ENCODE peak calls at places on chromosomes 7 and 10, in eight cellular contexts. U is neural progenitor cell; S is upper lobe of right lung; F is CD8-positive, alpha-beta T cell; V is ovary; T is hepatocyte; I is PC-3; O is left lung. H is an unnamed sample.
A peak's percentile ranks its signal among the peaks of the same experiment; 100 is the strongest.

GRCh38 chr10:114551310-114551972 is 106.6 kb downstream of the ABLIM1 start:
- DNase-seq in V (peak; percentile 66), U (no peak), F (no peak), S (peak; percentile 78), O (no peak), T (peak; percentile 62), I (no peak), H (peak; percentile 78)

GRCh38 chr7:33901847-33902246 is 3.5 kb upstream of the BMPER start:
- DNase-seq in F (no peak), I (no peak), U (peak; percentile 34), V (no peak), S (no peak), T (no peak), O (no peak), H (no peak)

GRCh38 chr10:51867956-51868355 is 168.6 kb upstream of the CSTF2T start:
- DNase-seq in U (no peak), V (no peak), F (no peak), S (no peak), I (peak; percentile 98), T (no peak), O (no peak), H (no peak)

GRCh38 chr7:3995187-3995586 is 686.9 kb upstream of the FOXK1 start:
- DNase-seq in O (no peak), I (no peak), V (no peak), F (no peak), U (peak; percentile 73), S (no peak), T (no peak), H (no peak)

GRCh38 chr7:7912937-7913336 is 55.7 kb upstream of the GLCCI1 start:
- DNase-seq in U (no peak), F (no peak), T (no peak), O (no peak), V (no peak), I (no peak), S (no peak), H (no peak)

GRCh38 chr7:94512735-94513564 is 3.3 kb downstream of the CASD1 start:
- DNase-seq in F (no peak), V (no peak), U (peak; percentile 2), I (no peak), O (no peak), S (no peak), T (no peak), H (no peak)

GRCh38 chr10:35754489-35754888 is 112.4 kb upstream of the FZD8 start:
- DNase-seq in F (no peak), U (no peak), S (no peak), O (no peak), I (no peak), T (no peak), V (no peak), H (no peak)

GRCh38 chr7:90345016-90345415 is 1.5 kb upstream of the GTPBP10 start:
- DNase-seq in U (no peak), O (no peak), I (no peak), V (no peak), T (no peak), F (no peak), S (no peak), H (no peak)

GRCh38 chr10:7813481-7813880 is 4.8 kb upstream of the TAF3 start:
- DNase-seq in T (no peak), U (no peak), I (no peak), F (no peak), O (no peak), V (no peak), S (no peak), H (no peak)

GRCh38 chr7:157660971-157661610 is 324.3 kb downstream of the DNAJB6 start:
- DNase-seq in V (peak; percentile 23), O (peak; percentile 73), T (no peak), I (no peak), S (peak; percentile 56), U (no peak), F (no peak), H (no peak)

GRCh38 chr7:94440460-94441039 is 45.9 kb downstream of the COL1A2 start:
- DNase-seq in U (no peak), S (no peak), F (no peak), V (no peak), I (no peak), O (no peak), T (peak; percentile 43), H (no peak)

GRCh38 chr10:29435809-29436501 is 147.1 kb downstream of the LYZL1 start:
- DNase-seq in S (no peak), I (no peak), F (no peak), O (no peak), U (no peak), T (no peak), V (no peak), H (no peak)

GRCh38 chr7:37071124-37071523 is 346.8 kb upstream of the AOAH start:
- DNase-seq in T (no peak), S (no peak), V (no peak), O (no peak), F (no peak), U (no peak), I (no peak), H (no peak)

GRCh38 chr10:79295593-79295992 is 51.7 kb upstream of the PPIF start:
- DNase-seq in U (no peak), F (no peak), I (peak; percentile 73), T (no peak), V (no peak), S (no peak), O (peak; percentile 83), H (peak; percentile 67)

GRCh38 chr10:44992070-44992731 is 8.5 kb upstream of the ZNF22 start:
- DNase-seq in T (no peak), S (no peak), F (no peak), U (no peak), I (no peak), O (no peak), V (peak; percentile 42), H (no peak)

DNA sequence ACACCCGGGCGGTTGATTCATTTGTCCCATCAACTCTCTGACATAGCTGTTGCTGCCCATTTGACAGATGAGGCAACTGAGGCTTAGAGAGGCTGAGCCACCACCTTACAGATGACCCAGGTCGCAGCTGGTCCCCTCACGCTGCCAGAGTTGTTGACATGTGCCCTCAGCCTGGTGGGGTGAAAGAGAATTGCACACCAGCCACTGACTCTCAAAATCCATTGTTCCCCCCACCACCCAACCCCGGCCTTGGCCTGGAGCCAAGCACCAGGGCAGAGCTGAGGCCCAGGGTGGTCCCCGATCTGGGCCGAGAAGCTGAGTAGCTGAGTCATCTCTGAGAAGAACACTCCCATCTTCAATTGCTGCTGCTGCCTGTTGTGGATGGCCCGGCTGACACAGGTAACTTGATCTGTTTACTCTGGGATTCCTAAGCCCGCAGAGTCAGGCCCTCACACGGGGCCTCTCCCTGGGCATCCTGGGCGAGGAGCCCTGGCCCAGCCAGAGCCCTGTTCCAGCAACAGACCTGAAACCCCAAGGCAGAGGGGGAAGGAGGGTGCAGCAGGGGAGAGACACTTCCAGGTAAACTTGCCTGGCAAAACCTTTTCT is 27.5 kb downstream of the PVRIG start:
- DNase-seq in T (peak; percentile 86), O (no peak), I (peak; percentile 92), U (peak; percentile 71), S (no peak), V (peak; percentile 46), F (no peak), H (no peak)
- TF ChIP-seq CTCF in T (no peak), O (no peak), I (no peak), U (peak; percentile 16), S (no peak), V (no peak), F (no peak), H (no peak)

DNA sequence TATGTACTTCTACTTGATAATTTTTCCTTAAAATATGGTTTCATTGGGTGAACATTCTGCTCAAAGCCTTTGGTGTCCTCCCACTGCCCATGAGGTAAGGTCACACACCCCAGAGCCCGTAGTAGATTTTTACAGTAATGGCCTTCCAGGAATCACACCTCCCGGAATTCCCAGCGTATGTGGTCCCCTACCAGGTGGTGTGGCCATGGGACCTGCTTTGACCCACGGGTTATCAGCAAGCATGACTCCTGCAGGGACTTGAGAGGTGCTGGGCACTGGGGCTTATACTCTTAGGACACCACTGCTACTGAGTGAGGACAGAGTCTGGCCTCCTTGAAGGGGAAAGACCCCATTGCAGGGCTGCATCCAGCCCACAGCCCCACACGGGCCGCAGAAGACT is 42.2 kb downstream of the BAIAP2L1 start:
- DNase-seq in U (no peak), O (no peak), T (no peak), I (no peak), F (no peak), V (no peak), S (no peak), H (no peak)
- H3K4me1 ChIP-seq in U (no peaks in the 10 kb centered on the region), O (peaks cover 18% of the 10 kb centered on the region), T (peaks cover 20% of the 10 kb centered on the region), I (peaks cover 32% of the 10 kb centered on the region), F (no peaks in the 10 kb centered on the region), V (peaks cover 1% of the 10 kb centered on the region), S (peaks cover 27% of the 10 kb centered on the region), H (peaks cover 38% of the 10 kb centered on the region)

DNA sequence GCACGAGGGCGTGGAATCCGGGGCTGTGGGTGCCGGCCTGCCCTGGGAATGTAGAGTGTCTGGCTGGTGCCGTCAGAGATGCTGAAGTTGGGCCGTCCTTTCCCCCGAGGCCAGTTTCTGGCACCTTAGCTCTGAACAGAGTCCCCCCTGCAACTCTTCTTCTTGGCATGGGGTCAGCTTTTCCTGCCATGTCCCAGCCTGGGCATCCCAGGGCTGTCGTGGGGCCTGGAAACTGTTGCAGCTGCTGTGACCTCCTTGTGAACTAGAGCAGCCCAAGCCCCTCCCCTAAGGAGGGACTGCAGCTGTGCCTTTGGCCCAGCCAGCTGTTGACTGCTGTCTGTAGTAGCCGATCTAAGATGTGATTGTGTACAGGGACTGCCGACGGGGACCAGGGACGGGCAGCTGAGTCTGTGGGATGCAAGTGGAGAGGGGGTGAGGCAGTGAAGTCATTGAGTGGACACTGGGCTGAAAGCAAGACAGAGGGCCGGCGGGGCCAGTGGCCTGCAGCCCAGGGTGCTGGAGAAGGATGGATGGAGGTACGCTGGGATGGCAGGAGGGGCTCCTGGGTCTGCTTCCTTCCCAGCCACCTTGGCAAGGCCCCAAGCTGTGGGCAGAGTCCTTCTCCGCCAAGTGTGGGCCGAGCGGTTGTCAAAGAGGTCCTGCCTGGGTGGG is 35.7 kb downstream of the GBX1 start:
- DNase-seq in O (peak; percentile 58), V (no peak), U (no peak), F (no peak), S (no peak), T (no peak), I (no peak), H (peak; percentile 41)
- H3K36me3 ChIP-seq in O (no peaks in the 10 kb centered on the region), V (no peaks in the 10 kb centered on the region), U (no peaks in the 10 kb centered on the region), F (no peaks in the 10 kb centered on the region), S (peaks cover 90% of the 10 kb centered on the region), T (no peaks in the 10 kb centered on the region), I (peaks cover 2% of the 10 kb centered on the region), H (peaks cover 99% of the 10 kb centered on the region)

GRCh38 chr10:127576011-127576410 is 26.9 kb downstream of the NPS start:
- DNase-seq in F (no peak), U (no peak), O (no peak), I (no peak), T (no peak), V (no peak), S (no peak), H (no peak)

GRCh38 chr10:127578628-127579305 is 29.7 kb downstream of the NPS start:
- DNase-seq in S (no peak), F (no peak), V (no peak), O (no peak), T (no peak), U (no peak), I (no peak), H (no peak)

GRCh38 chr10:127577878-127578627 is 28.9 kb downstream of the NPS start:
- DNase-seq in S (no peak), F (no peak), U (no peak), I (no peak), T (no peak), O (no peak), V (no peak), H (no peak)

GRCh38 chr10:127576751-127577161 is 27.6 kb downstream of the NPS start:
- DNase-seq in T (no peak), S (no peak), V (no peak), O (no peak), U (no peak), F (no peak), I (no peak), H (no peak)

GRCh38 chr10:127577376-127577775 is 28.3 kb downstream of the NPS start:
- DNase-seq in S (no peak), U (no peak), V (no peak), I (peak; percentile 26), O (no peak), F (no peak), T (no peak), H (no peak)
- TF ChIP-seq CTCF in S (peak; percentile 15), U (peak; percentile 35), V (no peak), I (peak; percentile 47), O (no peak), F (no peak), T (peak; percentile 40), H (no peak)

H was measured in lower lobe of right lung.